ENCODE peak calls at places on chromosomes 12 and 14, in ten cellular contexts. One of them, this sample, is unnamed.
A peak's percentile ranks its signal among the peaks of the same experiment; 100 is the strongest.

GRCh38 chr12:76199808-76200207 is 115.3 kb upstream of the NAP1L1 start:
- DNase-seq in nephron progenitor cell: no peak
- DNase-seq in BJ: peak; percentile 8
- DNase-seq in breast epithelium: no peak
- DNase-seq in uterus: no peak
- DNase-seq in GM20000: no peak
- DNase-seq in GM13976: no peak
- DNase-seq in osteocyte: no peak
- DNase-seq in upper lobe of right lung: no peak
- DNase-seq in brain microvascular endothelial cell: peak; percentile 70
- DNase-seq in this sample: no peak

GRCh38 chr14:92670967-92671366 is 77.5 kb downstream of the LGMN start:
- DNase-seq in GM20000: no peak
- DNase-seq in breast epithelium: no peak
- DNase-seq in osteocyte: no peak
- DNase-seq in brain microvascular endothelial cell: peak; percentile 42
- DNase-seq in nephron progenitor cell: no peak
- DNase-seq in GM13976: no peak
- DNase-seq in upper lobe of right lung: no peak
- DNase-seq in uterus: no peak
- DNase-seq in BJ: no peak
- DNase-seq in this sample: no peak

GRCh38 chr12:124411953-124412645 is 117.2 kb downstream of the RFLNA start:
- DNase-seq in brain microvascular endothelial cell: no peak
- DNase-seq in GM13976: no peak
- DNase-seq in uterus: peak; percentile 58
- DNase-seq in nephron progenitor cell: no peak
- DNase-seq in osteocyte: no peak
- DNase-seq in GM20000: no peak
- DNase-seq in breast epithelium: no peak
- DNase-seq in upper lobe of right lung: no peak
- DNase-seq in BJ: no peak
- DNase-seq in this sample: no peak

GRCh38 chr12:111386891-111387290 is 18.0 kb upstream of the PHETA1 start:
- DNase-seq in brain microvascular endothelial cell: peak; percentile 65
- DNase-seq in GM20000: no peak
- DNase-seq in nephron progenitor cell: no peak
- DNase-seq in osteocyte: no peak
- DNase-seq in GM13976: no peak
- DNase-seq in uterus: no peak
- DNase-seq in breast epithelium: no peak
- DNase-seq in BJ: no peak
- DNase-seq in upper lobe of right lung: no peak
- DNase-seq in this sample: peak; percentile 81

GRCh38 chr12:45379261-45379660 is 163.4 kb downstream of the ANO6 start:
- DNase-seq in BJ: no peak
- DNase-seq in upper lobe of right lung: no peak
- DNase-seq in GM20000: no peak
- DNase-seq in uterus: no peak
- DNase-seq in osteocyte: no peak
- DNase-seq in GM13976: no peak
- DNase-seq in brain microvascular endothelial cell: peak; percentile 80
- DNase-seq in breast epithelium: no peak
- DNase-seq in nephron progenitor cell: no peak
- DNase-seq in this sample: no peak

GRCh38 chr14:51738754-51739153 is 87.0 kb downstream of the FRMD6 start:
- DNase-seq in uterus: no peak
- DNase-seq in GM13976: no peak
- DNase-seq in osteocyte: no peak
- DNase-seq in BJ: no peak
- DNase-seq in nephron progenitor cell: no peak
- DNase-seq in breast epithelium: no peak
- DNase-seq in upper lobe of right lung: no peak
- DNase-seq in GM20000: peak; percentile 8
- DNase-seq in brain microvascular endothelial cell: no peak
- DNase-seq in this sample: no peak

GRCh38 chr14:75184447-75184846 is 8.0 kb upstream of the TMED10 start:
- DNase-seq in upper lobe of right lung: no peak
- DNase-seq in BJ: peak; percentile 98
- DNase-seq in GM20000: peak; percentile 34
- DNase-seq in nephron progenitor cell: no peak
- DNase-seq in uterus: no peak
- DNase-seq in breast epithelium: no peak
- DNase-seq in GM13976: peak; percentile 38
- DNase-seq in osteocyte: no peak
- DNase-seq in brain microvascular endothelial cell: no peak
- DNase-seq in this sample: no peak

GRCh38 chr12:2804390-2805145 is 7.9 kb upstream of the ITFG2 start:
- DNase-seq in osteocyte: peak; percentile 89
- DNase-seq in GM13976: no peak
- DNase-seq in breast epithelium: no peak
- DNase-seq in uterus: peak; percentile 52
- DNase-seq in upper lobe of right lung: no peak
- DNase-seq in nephron progenitor cell: no peak
- DNase-seq in BJ: no peak
- DNase-seq in GM20000: no peak
- DNase-seq in brain microvascular endothelial cell: peak; percentile 82
- DNase-seq in this sample: no peak

GRCh38 chr12:99277566-99277965 is 370.0 kb upstream of the GARIN6 start:
- DNase-seq in upper lobe of right lung: no peak
- DNase-seq in BJ: no peak
- DNase-seq in uterus: no peak
- DNase-seq in GM13976: no peak
- DNase-seq in brain microvascular endothelial cell: no peak
- DNase-seq in breast epithelium: no peak
- DNase-seq in nephron progenitor cell: no peak
- DNase-seq in GM20000: no peak
- DNase-seq in osteocyte: no peak
- DNase-seq in this sample: no peak

GRCh38 chr14:104936361-104937155 is 11.9 kb downstream of the PLD4 start:
- DNase-seq in nephron progenitor cell: no peak
- DNase-seq in uterus: peak; percentile 16
- DNase-seq in GM20000: peak; percentile 10
- DNase-seq in upper lobe of right lung: peak; percentile 57
- DNase-seq in BJ: no peak
- DNase-seq in brain microvascular endothelial cell: no peak
- DNase-seq in osteocyte: no peak
- DNase-seq in breast epithelium: no peak
- DNase-seq in GM13976: peak; percentile 24
- DNase-seq in this sample: peak; percentile 12
- TF ChIP-seq CTCF in nephron progenitor cell: no peak
- TF ChIP-seq CTCF in uterus: no peak
- TF ChIP-seq CTCF in GM20000: no peak
- TF ChIP-seq CTCF in upper lobe of right lung: no peak
- TF ChIP-seq CTCF in BJ: no peak
- TF ChIP-seq CTCF in brain microvascular endothelial cell: no peak
- TF ChIP-seq CTCF in osteocyte: no peak
- TF ChIP-seq CTCF in breast epithelium: no peak
- TF ChIP-seq CTCF in GM13976: no peak
- TF ChIP-seq CTCF in this sample: no peak

DNA sequence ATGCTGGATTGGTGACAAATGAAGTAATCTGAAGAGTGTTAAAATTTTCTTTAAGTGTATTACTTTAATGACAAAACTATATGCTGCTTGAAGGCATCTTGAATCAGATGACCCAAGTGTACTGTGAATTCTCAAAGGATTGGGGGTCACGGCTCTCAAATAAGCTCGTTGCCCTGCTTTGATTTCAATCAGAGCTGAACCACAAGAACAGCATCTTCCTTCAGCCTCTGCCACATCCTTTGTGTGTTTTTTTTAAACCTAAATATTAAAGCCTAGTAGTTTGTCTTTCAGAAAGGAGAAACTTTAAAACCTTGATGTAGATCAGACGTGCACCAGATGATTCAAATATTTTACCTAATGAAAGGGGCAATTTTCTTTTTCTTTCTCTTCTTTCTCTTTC is 11.7 kb downstream of the ELK3 start:
- DNase-seq in upper lobe of right lung: no peak
- DNase-seq in osteocyte: no peak
- DNase-seq in uterus: no peak
- DNase-seq in brain microvascular endothelial cell: no peak
- DNase-seq in BJ: no peak
- DNase-seq in GM20000: no peak
- DNase-seq in GM13976: no peak
- DNase-seq in breast epithelium: no peak
- DNase-seq in nephron progenitor cell: no peak
- DNase-seq in this sample: no peak
- TF ChIP-seq CTCF in upper lobe of right lung: no peak
- TF ChIP-seq CTCF in osteocyte: no peak
- TF ChIP-seq CTCF in uterus: no peak
- TF ChIP-seq CTCF in brain microvascular endothelial cell: no peak
- TF ChIP-seq CTCF in BJ: no peak
- TF ChIP-seq CTCF in GM20000: no peak
- TF ChIP-seq CTCF in GM13976: no peak
- TF ChIP-seq CTCF in breast epithelium: no peak
- TF ChIP-seq CTCF in nephron progenitor cell: no peak
- TF ChIP-seq CTCF in this sample: no peak

GRCh38 chr14:36506732-36507614 is 13.1 kb downstream of the NKX2-1 start:
- DNase-seq in nephron progenitor cell: no peak
- DNase-seq in breast epithelium: no peak
- DNase-seq in uterus: no peak
- DNase-seq in brain microvascular endothelial cell: no peak
- DNase-seq in osteocyte: no peak
- DNase-seq in BJ: no peak
- DNase-seq in upper lobe of right lung: peak; percentile 67
- DNase-seq in GM20000: peak; percentile 25
- DNase-seq in GM13976: no peak
- DNase-seq in this sample: no peak
- TF ChIP-seq CTCF in nephron progenitor cell: no peak
- TF ChIP-seq CTCF in breast epithelium: no peak
- TF ChIP-seq CTCF in uterus: no peak
- TF ChIP-seq CTCF in brain microvascular endothelial cell: no peak
- TF ChIP-seq CTCF in osteocyte: no peak
- TF ChIP-seq CTCF in BJ: no peak
- TF ChIP-seq CTCF in upper lobe of right lung: no peak
- TF ChIP-seq CTCF in GM20000: no peak
- TF ChIP-seq CTCF in GM13976: no peak
- TF ChIP-seq CTCF in this sample: no peak

DNA sequence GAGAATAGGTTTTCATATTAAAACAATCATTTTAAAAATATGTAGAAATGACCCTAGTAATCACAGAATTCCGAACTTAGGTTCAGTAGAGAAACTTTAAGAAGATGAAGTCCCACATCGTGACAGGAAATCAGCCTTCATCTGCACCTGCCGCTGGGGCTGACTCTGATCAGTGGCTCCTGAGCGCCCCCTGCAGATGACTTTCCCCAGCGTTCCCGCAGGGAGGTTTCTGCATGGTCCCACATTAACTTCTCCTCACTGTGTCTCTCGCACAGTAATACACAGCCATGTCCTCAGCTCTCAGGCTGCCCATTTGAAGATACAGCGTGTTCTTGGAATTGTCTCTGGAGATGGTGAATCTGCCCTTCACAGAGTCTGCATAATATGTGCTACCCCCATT is 1131.1 kb downstream of the TMEM121 start:
- DNase-seq in GM20000: peak; percentile 17
- DNase-seq in uterus: no peak
- DNase-seq in brain microvascular endothelial cell: no peak
- DNase-seq in osteocyte: no peak
- DNase-seq in breast epithelium: no peak
- DNase-seq in GM13976: peak; percentile 8
- DNase-seq in upper lobe of right lung: no peak
- DNase-seq in BJ: no peak
- DNase-seq in nephron progenitor cell: no peak
- DNase-seq in this sample: no peak
- TF ChIP-seq CTCF in GM20000: peak; percentile 91
- TF ChIP-seq CTCF in uterus: no peak
- TF ChIP-seq CTCF in brain microvascular endothelial cell: no peak
- TF ChIP-seq CTCF in osteocyte: no peak
- TF ChIP-seq CTCF in breast epithelium: no peak
- TF ChIP-seq CTCF in GM13976: peak; percentile 57
- TF ChIP-seq CTCF in upper lobe of right lung: peak; percentile 20
- TF ChIP-seq CTCF in BJ: no peak
- TF ChIP-seq CTCF in nephron progenitor cell: no peak
- TF ChIP-seq CTCF in this sample: no peak

DNA sequence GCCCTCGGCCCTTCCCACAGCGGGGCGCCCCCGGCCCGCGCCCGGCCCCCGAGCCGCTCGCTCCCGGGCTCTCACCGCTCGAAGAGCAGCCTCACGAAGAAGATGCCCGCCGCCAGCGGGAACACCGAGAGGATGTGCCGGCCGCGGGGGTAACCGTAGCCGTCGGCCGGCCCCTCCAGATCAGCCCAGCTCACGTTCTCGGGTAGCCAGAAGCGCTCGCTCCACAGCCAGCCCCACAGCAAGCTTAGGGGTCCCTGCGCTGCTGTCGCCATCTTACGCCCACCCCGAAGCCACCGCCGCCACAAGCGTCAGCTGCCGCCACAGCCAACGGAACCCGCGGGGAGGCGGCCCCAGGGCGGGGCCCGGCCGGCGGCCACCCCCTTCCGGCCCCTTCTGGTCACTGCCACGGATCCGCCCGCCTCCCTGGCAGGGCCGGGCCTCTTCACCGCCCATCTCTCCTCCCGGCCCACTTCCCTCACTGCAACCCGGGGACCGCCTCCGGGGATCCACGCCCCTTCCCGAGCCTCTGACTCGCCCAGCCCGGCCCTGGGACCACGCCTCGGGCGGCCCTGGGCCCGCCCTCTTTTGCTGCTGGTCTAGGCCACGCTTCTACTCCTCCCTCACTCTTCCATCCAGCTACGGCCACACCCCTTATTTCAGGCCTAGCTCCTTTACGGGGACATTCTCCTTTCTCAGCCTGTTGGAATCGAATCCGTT is at the start of gene CERS5:
- DNase-seq in upper lobe of right lung: peak; percentile 100
- DNase-seq in nephron progenitor cell: peak; percentile 99
- DNase-seq in GM13976: peak; percentile 99
- DNase-seq in brain microvascular endothelial cell: peak; percentile 98
- DNase-seq in BJ: peak; percentile 94
- DNase-seq in uterus: peak; percentile 99
- DNase-seq in breast epithelium: peak; percentile 99
- DNase-seq in osteocyte: peak; percentile 100
- DNase-seq in GM20000: peak; percentile 99
- DNase-seq in this sample: peak; percentile 99
- TF ChIP-seq CTCF in upper lobe of right lung: peak; percentile 44
- TF ChIP-seq CTCF in nephron progenitor cell: peak; percentile 29
- TF ChIP-seq CTCF in GM13976: no peak
- TF ChIP-seq CTCF in brain microvascular endothelial cell: no peak
- TF ChIP-seq CTCF in BJ: no peak
- TF ChIP-seq CTCF in uterus: no peak
- TF ChIP-seq CTCF in breast epithelium: peak; percentile 43
- TF ChIP-seq CTCF in osteocyte: peak; percentile 47
- TF ChIP-seq CTCF in GM20000: no peak
- TF ChIP-seq CTCF in this sample: peak; percentile 59

GRCh38 chr14:20343092-20343854 is at the start of gene PARP2:
- DNase-seq in upper lobe of right lung: peak; percentile 97
- DNase-seq in GM20000: peak; percentile 88
- DNase-seq in brain microvascular endothelial cell: peak; percentile 99
- DNase-seq in GM13976: peak; percentile 94
- DNase-seq in breast epithelium: peak; percentile 96
- DNase-seq in nephron progenitor cell: peak; percentile 98
- DNase-seq in osteocyte: peak; percentile 99
- DNase-seq in BJ: peak; percentile 99
- DNase-seq in uterus: peak; percentile 95
- DNase-seq in this sample: peak; percentile 98
- TF ChIP-seq CTCF in upper lobe of right lung: no peak
- TF ChIP-seq CTCF in GM20000: no peak
- TF ChIP-seq CTCF in brain microvascular endothelial cell: no peak
- TF ChIP-seq CTCF in GM13976: no peak
- TF ChIP-seq CTCF in breast epithelium: peak; percentile 3
- TF ChIP-seq CTCF in nephron progenitor cell: no peak
- TF ChIP-seq CTCF in osteocyte: no peak
- TF ChIP-seq CTCF in BJ: no peak
- TF ChIP-seq CTCF in uterus: no peak
- TF ChIP-seq CTCF in this sample: no peak